ENCODE peak calls at places on chromosome 4, in eight cellular contexts. M is activated T-helper 1 cell treated with anti-CD3 and anti-CD28 coated beads, Interleukin-2, amount 50 U/mL, for 16 hours; S is ecto neural progenitor cell; T is skeletal muscle cell; Z is LoVo; O is pulmonary artery endothelial cell; W is cardiac muscle cell; J is M059J. F is an unnamed sample.

GRCh38 chr4:176540814-176541213 is 221.0 kb downstream of the SPCS3 start:
- DNase-seq in M (no peak), S (no peak), T (no peak), Z (no peak), O (no peak), W (no peak), J (peak), F (no peak)

GRCh38 chr4:1356181-1356998 is 9.4 kb downstream of the UVSSA start:
- DNase-seq in M (no peak), S (peak), T (no peak), Z (no peak), O (peak), W (peak), J (peak), F (peak)

GRCh38 chr4:102007959-102008425 is 217.5 kb downstream of the BANK1 start:
- DNase-seq in M (no peak), S (no peak), T (no peak), Z (no peak), O (no peak), W (no peak), J (no peak), F (no peak)

GRCh38 chr4:184848510-184848909 is 22.7 kb upstream of the ACSL1 start:
- DNase-seq in M (no peak), S (no peak), T (no peak), Z (no peak), O (no peak), W (no peak), J (no peak), F (no peak)

GRCh38 chr4:80072607-80073361 is at the start of gene ANTXR2:
- DNase-seq in M (peak), S (peak), T (peak), Z (peak), O (peak), W (peak), J (peak), F (peak)

GRCh38 chr4:167469436-167469835 is 235.1 kb upstream of the SPOCK3 start:
- DNase-seq in M (no peak), S (no peak), T (no peak), Z (no peak), O (no peak), W (no peak), J (no peak), F (no peak)

GRCh38 chr4:181896609-181897008 is 346.6 kb upstream of the TENM3 start:
- DNase-seq in M (no peak), S (no peak), T (no peak), Z (no peak), O (no peak), W (no peak), J (no peak), F (no peak)

GRCh38 chr4:7157140-7157488 is 35.2 kb upstream of the SORCS2 start:
- DNase-seq in M (no peak), S (no peak), T (no peak), Z (no peak), O (no peak), W (no peak), J (no peak), F (no peak)

GRCh38 chr4:7524841-7525240 is 90.1 kb upstream of the PSAPL1 start:
- DNase-seq in M (no peak), S (no peak), T (no peak), Z (no peak), O (no peak), W (no peak), J (no peak), F (no peak)

GRCh38 chr4:121765941-121766538 is 1.1 kb upstream of the SMIM43 start:
- DNase-seq in M (no peak), S (no peak), T (no peak), Z (no peak), O (no peak), W (peak), J (no peak), F (no peak)

GRCh38 chr4:26288308-26288982 is 32.4 kb upstream of the RBPJ start:
- DNase-seq in M (no peak), S (no peak), T (peak), Z (no peak), O (no peak), W (no peak), J (peak), F (no peak)

GRCh38 chr4:173018446-173018845 is 150.2 kb upstream of the GALNT7 start:
- DNase-seq in M (no peak), S (no peak), T (no peak), Z (no peak), O (no peak), W (no peak), J (no peak), F (no peak)

GRCh38 chr4:107832275-107832807 is 7.6 kb downstream of the SGMS2 start:
- DNase-seq in M (no peak), S (no peak), T (no peak), Z (no peak), O (no peak), W (no peak), J (no peak), F (no peak)

GRCh38 chr4:2806392-2807355 is 13.8 kb downstream of the SH3BP2 start:
- DNase-seq in M (no peak), S (no peak), T (no peak), Z (no peak), O (no peak), W (no peak), J (no peak), F (no peak)

GRCh38 chr4:16026155-16026761 is 57.6 kb downstream of the PROM1 start:
- DNase-seq in M (no peak), S (no peak), T (no peak), Z (peak), O (no peak), W (peak), J (peak), F (peak)

GRCh38 chr4:4610672-4611071 is 68.8 kb upstream of the STX18 start:
- DNase-seq in M (no peak), S (no peak), T (no peak), Z (no peak), O (no peak), W (no peak), J (no peak), F (no peak)

GRCh38 chr4:166239354-166239753 is 366.3 kb downstream of the TLL1 start:
- DNase-seq in M (no peak), S (no peak), T (no peak), Z (no peak), O (no peak), W (no peak), J (no peak), F (no peak)

GRCh38 chr4:80215449-80216052 is 18.2 kb downstream of the PRDM8 start:
- DNase-seq in M (no peak), S (no peak), T (no peak), Z (peak), O (no peak), W (peak), J (peak), F (no peak)

GRCh38 chr4:80201326-80202151 is 4.2 kb downstream of the PRDM8 start:
- DNase-seq in M (peak), S (no peak), T (peak), Z (no peak), O (no peak), W (peak), J (no peak), F (no peak)

GRCh38 chr4:15488658-15489470 is 19.2 kb downstream of the CC2D2A start:
- DNase-seq in M (no peak), S (no peak), T (peak), Z (no peak), O (no peak), W (no peak), J (peak), F (no peak)

GRCh38 chr4:142953171-142953570 is 107.1 kb upstream of the INPP4B start:
- DNase-seq in M (no peak), S (no peak), T (no peak), Z (no peak), O (no peak), W (no peak), J (no peak), F (no peak)

GRCh38 chr4:113502476-113502875 is 259.1 kb downstream of the CAMK2D start:
- DNase-seq in M (no peak), S (no peak), T (peak), Z (no peak), O (no peak), W (no peak), J (peak), F (no peak)

GRCh38 chr4:108168672-108169562 is at the start of gene LEF1:
- DNase-seq in M (peak), S (peak), T (no peak), Z (peak), O (no peak), W (peak), J (peak), F (peak)

GRCh38 chr4:112279882-112280315 is 5.8 kb downstream of the TIFA start:
- DNase-seq in M (no peak), S (no peak), T (no peak), Z (no peak), O (no peak), W (peak), J (no peak), F (no peak)

GRCh38 chr4:120096508-120097297 is 30.1 kb upstream of the MAD2L1 start:
- DNase-seq in M (no peak), S (no peak), T (no peak), Z (no peak), O (no peak), W (no peak), J (peak), F (no peak)

GRCh38 chr4:33924801-33925200 is 2319.5 kb downstream of the ARAP2 start:
- DNase-seq in M (no peak), S (no peak), T (no peak), Z (no peak), O (no peak), W (no peak), J (peak), F (no peak)

GRCh38 chr4:15702941-15703403 is at the start of gene BST1:
- DNase-seq in M (peak), S (peak), T (no peak), Z (no peak), O (no peak), W (no peak), J (peak), F (no peak)

GRCh38 chr4:46329118-46329976 is 60.6 kb downstream of the GABRA2 start:
- DNase-seq in M (no peak), S (peak), T (no peak), Z (peak), O (no peak), W (peak), J (peak), F (peak)

GRCh38 chr4:183763990-183764754 is 105.1 kb downstream of the TRAPPC11 start:
- DNase-seq in M (no peak), S (no peak), T (no peak), Z (no peak), O (no peak), W (no peak), J (no peak), F (no peak)

GRCh38 chr4:167100120-167100519 is 134.2 kb downstream of the SPOCK3 start:
- DNase-seq in M (no peak), S (no peak), T (peak), Z (no peak), O (no peak), W (peak), J (peak), F (peak)

GRCh38 chr4:3316146-3316545 is 23.3 kb downstream of the RGS12 start:
- DNase-seq in M (no peak), S (no peak), T (no peak), Z (no peak), O (no peak), W (no peak), J (no peak), F (no peak)

GRCh38 chr4:139904406-139904805 is 238.8 kb downstream of the MGST2 start:
- DNase-seq in M (no peak), S (no peak), T (no peak), Z (no peak), O (no peak), W (no peak), J (no peak), F (no peak)

GRCh38 chr4:158858410-158859189 is 89.8 kb downstream of the FNIP2 start:
- DNase-seq in M (no peak), S (no peak), T (peak), Z (no peak), O (no peak), W (no peak), J (peak), F (no peak)

GRCh38 chr4:38842998-38843397 is 13.6 kb downstream of the TLR6 start:
- DNase-seq in M (no peak), S (no peak), T (no peak), Z (no peak), O (no peak), W (no peak), J (no peak), F (no peak)

GRCh38 chr4:23966720-23967119 is 76.9 kb upstream of the PPARGC1A start:
- DNase-seq in M (no peak), S (no peak), T (no peak), Z (no peak), O (no peak), W (peak), J (no peak), F (no peak)

GRCh38 chr4:35250771-35251170 is 993.5 kb downstream of the ARAP2 start:
- DNase-seq in M (no peak), S (no peak), T (no peak), Z (peak), O (no peak), W (no peak), J (peak), F (no peak)

GRCh38 chr4:13640149-13640671 is 12.7 kb upstream of the BOD1L1 start:
- DNase-seq in M (no peak), S (no peak), T (peak), Z (peak), O (no peak), W (no peak), J (peak), F (no peak)

F was measured in neuronal stem cell.